ENCODE peak calls at places on chromosome 17, in five cellular contexts. R is NCI-H187, M is thyroid gland, O is BE2C, X is GM03348. N is an unnamed sample.
A peak's percentile ranks its signal among the peaks of the same experiment; 100 is the strongest.

GRCh38 chr17:63399856-63400255 is 46.2 kb downstream of the CYB561 start:
- DNase-seq in O (no peak), X (peak; percentile 67), R (no peak), M (peak; percentile 4), N (no peak)

GRCh38 chr17:79633937-79634813 is 23.3 kb upstream of the RBFOX3 start:
- DNase-seq in O (no peak), X (no peak), M (no peak), R (no peak), N (peak; percentile 5)

GRCh38 chr17:56804454-56804853 is 29.3 kb downstream of the C17orf67 start:
- DNase-seq in O (no peak), X (no peak), M (no peak), R (no peak), N (no peak)

GRCh38 chr17:16428098-16428882 is 12.9 kb downstream of the TRPV2 start:
- DNase-seq in M (peak; percentile 74), O (peak; percentile 76), X (peak; percentile 78), R (no peak), N (peak; percentile 74)

GRCh38 chr17:72489273-72489641 is 368.4 kb downstream of the SOX9 start:
- DNase-seq in X (no peak), O (no peak), M (no peak), R (no peak), N (no peak)

GRCh38 chr17:77304051-77304745 is 163.4 kb downstream of the SEC14L1 start:
- DNase-seq in O (no peak), M (no peak), X (peak; percentile 55), R (no peak), N (no peak)

GRCh38 chr17:49557204-49558024 is 18.3 kb upstream of the NXPH3 start:
- DNase-seq in O (peak; percentile 72), R (no peak), X (peak; percentile 46), M (peak; percentile 33), N (peak; percentile 70)

GRCh38 chr17:27747462-27748359 is 52.6 kb downstream of the NOS2 start:
- DNase-seq in O (no peak), R (no peak), X (no peak), M (no peak), N (peak; percentile 78)

GRCh38 chr17:29659155-29659554 is 36.4 kb upstream of the CORO6 start:
- DNase-seq in R (no peak), M (no peak), O (no peak), X (no peak), N (no peak)

GRCh38 chr17:38598536-38598935 is 7.2 kb downstream of the SRCIN1 start:
- DNase-seq in R (peak; percentile 86), X (no peak), M (peak; percentile 53), O (peak; percentile 90), N (peak; percentile 92)